ENCODE peak calls at places on chromosomes 11 and 22, in four cellular contexts. N, S, B and P are unnamed samples. For H3K27me3 and H3K36me3, the result is how much of the 10 kb centered on the place peaks cover.

GRCh38 chr11:130383363-130384168 is 44.8 kb downstream of the ADAMTS8 start:
- DNase-seq in N (no peak), S (no peak), B (no peak), P (no peak)

GRCh38 chr22:30314918-30315317 is 11.8 kb downstream of the TBC1D10A start:
- DNase-seq in N (no peak), S (no peak), B (no peak), P (no peak)

GRCh38 chr22:19375435-19375834 is 56.1 kb downstream of the HIRA start:
- DNase-seq in N (no peak), S (no peak), B (no peak), P (no peak)

GRCh38 chr11:36345535-36346141 is 49.5 kb downstream of the PRR5L start:
- DNase-seq in N (no peak), S (no peak), B (no peak), P (no peak)

GRCh38 chr11:44823920-44824704 is 97.3 kb downstream of the TSPAN18 start:
- DNase-seq in N (no peak), S (no peak), B (no peak), P (no peak)

GRCh38 chr22:29716814-29717213 is 3.0 kb upstream of the CABP7 start:
- DNase-seq in N (peak), S (no peak), B (peak), P (no peak)

GRCh38 chr11:3149852-3150188 is 15.3 kb downstream of the OSBPL5 start:
- DNase-seq in N (no peak), S (no peak), B (no peak), P (no peak)

GRCh38 chr22:41367039-41367679 is 14.6 kb upstream of the TEF start:
- DNase-seq in N (peak), S (peak), B (peak), P (peak)

GRCh38 chr22:24951942-24952836 is at the start of gene KIAA1671:
- DNase-seq in N (peak), S (peak), B (peak), P (peak)

GRCh38 chr11:12069053-12069676 is 41.2 kb upstream of the MICAL2 start:
- DNase-seq in N (no peak), S (no peak), B (no peak), P (no peak)

GRCh38 chr11:92948116-92948515 is 21.3 kb upstream of the MTNR1B start:
- DNase-seq in N (peak), S (no peak), B (no peak), P (no peak)

GRCh38 chr11:115736146-115736545 is 231.9 kb upstream of the CADM1 start:
- DNase-seq in N (no peak), S (no peak), B (no peak), P (no peak)

GRCh38 chr22:42919199-42919598 is 62.1 kb upstream of the ARFGAP3 start:
- DNase-seq in N (peak), S (no peak), B (no peak), P (no peak)

GRCh38 chr11:126437731-126438130 is 82.2 kb downstream of the ST3GAL4 start:
- DNase-seq in N (no peak), S (no peak), B (no peak), P (no peak)

GRCh38 chr11:124717786-124718634 is 21.7 kb upstream of the NRGN start:
- DNase-seq in N (no peak), S (no peak), B (no peak), P (no peak)

GRCh38 chr11:15605094-15605493 is 490.4 kb downstream of the INSC start:
- DNase-seq in N (no peak), S (no peak), B (no peak), P (no peak)

GRCh38 chr11:1888811-1889526 is 2.7 kb downstream of the PRR33 start:
- DNase-seq in N (peak), S (peak), B (no peak), P (no peak)

GRCh38 chr11:65569164-65569972 is 909 bp upstream of the ZNRD2 start:
- DNase-seq in N (no peak), S (no peak), B (no peak), P (no peak)

GRCh38 chr11:79393362-79394043 is 47.3 kb downstream of the TENM4 start:
- DNase-seq in N (no peak), S (no peak), B (no peak), P (no peak)

GRCh38 chr11:128525411-128526243 is 61.7 kb downstream of the ETS1 start:
- DNase-seq in N (no peak), S (no peak), B (no peak), P (no peak)

GRCh38 chr11:128522063-128522942 is 65.1 kb downstream of the ETS1 start:
- DNase-seq in N (peak), S (peak), B (peak), P (peak)

GRCh38 chr11:128523616-128524015 is 63.7 kb downstream of the ETS1 start:
- DNase-seq in N (no peak), S (no peak), B (no peak), P (no peak)

GRCh38 chr11:128522943-128523518 is 64.3 kb downstream of the ETS1 start:
- DNase-seq in N (no peak), S (no peak), B (no peak), P (no peak)

DNA sequence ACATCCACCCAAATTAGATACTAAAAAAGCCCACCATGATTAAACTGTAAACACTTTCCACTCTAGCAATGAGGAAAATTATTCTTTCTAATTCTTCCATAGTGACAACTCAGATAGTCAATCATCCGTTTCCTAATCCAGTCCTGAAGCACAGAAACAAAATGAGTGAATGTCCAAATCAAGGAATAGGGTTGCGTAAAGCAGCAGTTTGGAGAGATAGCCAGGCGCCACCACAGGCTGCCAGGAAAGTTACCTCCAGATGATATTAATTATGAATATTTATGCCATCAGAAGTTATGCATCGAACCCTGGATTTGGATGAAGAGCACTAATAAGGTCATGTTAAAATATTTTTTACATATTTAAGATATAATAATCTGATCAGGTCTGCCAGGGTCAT is 63.2 kb downstream of the ETS1 start:
- DNase-seq in N (no peak), S (no peak), B (no peak), P (no peak)
- H3K27me3 ChIP-seq in N (under half), S (under half), B (under half), P (under half)

DNA sequence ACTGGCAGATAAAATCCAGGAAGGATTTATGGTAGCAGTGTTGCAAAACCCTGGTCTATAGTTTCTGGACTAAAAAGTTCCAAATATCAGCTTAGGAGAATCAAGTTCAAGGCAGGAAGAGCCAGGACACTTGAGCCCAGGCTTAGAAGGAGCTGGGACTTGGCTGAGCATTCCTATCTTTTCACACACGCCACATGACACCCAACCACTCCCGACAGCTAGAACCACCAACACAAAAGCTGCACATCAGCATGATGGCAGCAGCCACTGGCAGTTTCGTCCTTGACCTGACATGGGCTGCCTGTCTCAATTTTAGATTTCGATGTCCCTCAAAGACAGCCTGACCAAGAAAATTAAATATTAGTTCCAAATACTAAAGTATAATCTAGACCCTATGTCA is 14.2 kb downstream of the LARGE2 start:
- DNase-seq in N (no peak), S (no peak), B (no peak), P (no peak)
- H3K36me3 ChIP-seq in N (under half), S (half or more), B (under half), P (half or more)

GRCh38 chr22:31631381-31631780 is 30.6 kb downstream of the PISD start:
- DNase-seq in N (no peak), S (no peak), B (no peak), P (no peak)
- H3K4me3 ChIP-seq in N (no peak), S (peak), B (peak), P (peak)

DNA sequence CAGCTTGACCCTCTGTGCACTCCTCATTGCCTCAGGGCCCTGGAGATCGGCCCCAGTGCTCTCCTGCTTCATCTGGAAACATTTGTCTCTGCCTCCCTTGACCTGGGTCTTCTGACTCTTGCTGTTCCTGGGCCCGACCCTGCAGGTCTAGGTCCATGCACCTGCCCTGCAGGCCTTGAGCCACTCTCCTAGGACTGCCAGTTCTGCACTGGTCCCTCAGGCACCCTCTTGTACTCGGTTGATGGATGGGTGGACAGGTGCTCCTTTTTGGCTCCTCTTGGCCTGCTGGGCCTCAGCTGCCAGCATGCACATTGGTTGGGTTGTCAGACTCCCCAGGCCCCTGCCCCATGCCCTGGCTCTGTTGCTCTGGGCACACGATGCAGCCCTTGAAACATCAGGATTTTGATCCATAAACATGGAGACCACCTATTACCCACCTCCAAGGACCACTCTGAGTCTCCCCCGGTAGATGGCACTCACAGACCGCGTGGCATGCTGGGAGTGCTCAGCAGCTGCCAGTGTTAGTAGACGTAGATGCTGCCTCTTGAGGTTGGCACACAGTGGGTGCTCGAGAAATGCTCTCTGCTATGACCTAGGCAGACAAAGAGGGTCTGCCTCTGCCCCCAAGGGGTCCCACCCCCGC is 20.2 kb upstream of the ACR start:
- DNase-seq in N (no peak), S (no peak), B (no peak), P (no peak)
- H3K27me3 ChIP-seq in N (under half), S (under half), B (under half), P (under half)

DNA sequence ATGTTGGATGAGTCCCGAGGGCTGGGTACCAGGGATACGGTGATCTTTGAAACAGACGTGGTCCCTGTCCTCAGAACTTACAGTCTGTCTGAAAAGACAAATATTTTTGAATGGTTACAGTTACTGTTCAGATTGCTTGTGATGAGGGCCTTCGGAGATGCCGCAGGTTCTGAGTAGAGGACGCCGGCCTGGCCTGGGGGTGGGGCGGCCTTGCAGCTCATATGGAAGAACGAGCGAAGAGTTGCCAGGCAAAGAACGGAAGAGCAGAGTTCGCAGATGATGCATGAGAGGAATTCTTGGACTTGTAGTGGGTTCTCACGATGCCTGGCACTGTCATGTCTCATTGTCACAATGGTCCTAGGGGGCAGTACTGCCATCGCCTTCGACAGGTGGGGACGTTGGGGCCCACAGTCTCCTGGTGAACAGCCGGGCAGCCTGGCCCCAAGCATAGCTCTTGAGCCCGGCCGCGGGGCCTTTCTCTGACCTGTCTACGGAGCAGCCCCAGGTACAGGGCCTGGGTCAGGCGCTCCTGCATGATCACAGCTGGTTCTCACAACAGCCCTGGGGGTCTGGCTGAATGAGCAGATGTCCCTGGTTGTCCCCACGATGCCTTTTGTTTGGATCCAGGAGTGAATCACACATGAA is 60.9 kb upstream of the PARVG start:
- DNase-seq in N (no peak), S (no peak), B (no peak), P (no peak)
- H3K36me3 ChIP-seq in N (under half), S (under half), B (under half), P (under half)

GRCh38 chr22:33163815-33164214 is 105.6 kb upstream of the SYN3 start:
- DNase-seq in N (no peak), S (no peak), B (no peak), P (no peak)
- H3K4me3 ChIP-seq in N (no peak), S (no peak), B (no peak), P (no peak)

GRCh38 chr11:110715541-110715940 is 3.3 kb upstream of the ARHGAP20 start:
- DNase-seq in N (no peak), S (no peak), B (no peak), P (no peak)
- H3K27me3 ChIP-seq in N (under half), S (under half), B (under half), P (under half)

GRCh38 chr22:37312549-37313183 is 30.4 kb downstream of the CYTH4 start:
- DNase-seq in N (no peak), S (no peak), B (no peak), P (no peak)
- H3K36me3 ChIP-seq in N (under half), S (under half), B (under half), P (under half)

GRCh38 chr22:39661842-39662676 is 91.5 kb downstream of the CACNA1I start:
- DNase-seq in N (peak), S (no peak), B (peak), P (no peak)
- H3K4me3 ChIP-seq in N (no peak), S (peak), B (peak), P (peak)